ENCODE peak calls at places on chromosomes 12 and 14, in six cellular contexts. T, W, X, Q, Y and V are unnamed samples. For H3K4me1, the result is how much of the 10 kb centered on the place peaks cover.

GRCh38 chr12:113880993-113881392 is 85.1 kb downstream of the RBM19 start:
- DNase-seq in T (no peak), W (no peak), X (no peak), Q (no peak), Y (no peak), V (no peak)

GRCh38 chr14:100676089-100676685 is 50.5 kb upstream of the DLK1 start:
- DNase-seq in T (no peak), W (no peak), X (no peak), Q (no peak), Y (no peak), V (no peak)

GRCh38 chr12:126069549-126070165 is 1004.4 kb downstream of the AACS start:
- DNase-seq in T (peak), W (peak), X (peak), Q (peak), Y (peak), V (no peak)

GRCh38 chr12:39375206-39375808 is 67.6 kb downstream of the KIF21A start:
- DNase-seq in T (no peak), W (no peak), X (no peak), Q (no peak), Y (no peak), V (no peak)

GRCh38 chr14:64253672-64254071 is 40.5 kb downstream of the ESR2 start:
- DNase-seq in T (no peak), W (no peak), X (no peak), Q (no peak), Y (no peak), V (no peak)

GRCh38 chr12:75877588-75878381 is 153.8 kb downstream of the PHLDA1 start:
- DNase-seq in T (no peak), W (no peak), X (peak), Q (no peak), Y (no peak), V (no peak)

GRCh38 chr12:1138691-1139090 is 147.7 kb downstream of the ERC1 start:
- DNase-seq in T (no peak), W (no peak), X (no peak), Q (no peak), Y (no peak), V (no peak)

GRCh38 chr12:6766651-6767300 is 613 bp downstream of the PTMS start:
- DNase-seq in T (peak), W (peak), X (peak), Q (peak), Y (peak), V (no peak)

GRCh38 chr12:55068416-55069010 is 48.7 kb downstream of the NEUROD4 start:
- DNase-seq in T (peak), W (peak), X (peak), Q (peak), Y (peak), V (no peak)

GRCh38 chr14:76348898-76349297 is 27.0 kb upstream of the ESRRB start:
- DNase-seq in T (no peak), W (no peak), X (no peak), Q (no peak), Y (no peak), V (no peak)

GRCh38 chr14:98194821-98195220 is 1077.2 kb downstream of the BCL11B start:
- DNase-seq in T (no peak), W (no peak), X (no peak), Q (no peak), Y (no peak), V (no peak)

GRCh38 chr12:61308220-61308619 is 952.0 kb upstream of the USP15 start:
- DNase-seq in T (no peak), W (no peak), X (no peak), Q (no peak), Y (no peak), V (no peak)

GRCh38 chr12:45343269-45344051 is 127.6 kb downstream of the ANO6 start:
- DNase-seq in T (no peak), W (no peak), X (no peak), Q (no peak), Y (no peak), V (no peak)

GRCh38 chr14:41749425-41749824 is 142.7 kb downstream of the LRFN5 start:
- DNase-seq in T (peak), W (no peak), X (no peak), Q (no peak), Y (no peak), V (no peak)

DNA sequence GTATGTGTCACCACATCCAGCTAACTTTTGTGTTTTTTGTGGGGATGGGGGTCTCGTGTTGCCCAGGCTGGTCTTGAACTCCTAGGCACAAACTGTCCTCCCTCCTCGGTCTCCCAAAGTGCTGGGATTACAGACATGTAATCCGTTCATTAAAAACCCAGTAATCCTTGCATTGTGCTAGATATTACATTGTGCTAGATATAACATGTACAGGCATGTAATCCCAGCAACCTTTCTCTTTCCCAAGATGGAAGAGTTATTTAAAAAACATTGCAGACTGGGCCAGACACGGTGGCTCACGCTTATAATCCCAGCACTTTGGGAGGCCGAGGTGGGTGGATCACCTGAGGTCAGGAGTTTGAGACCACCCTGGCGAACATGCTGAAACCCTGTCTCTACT is 19.7 kb downstream of the ELK3 start:
- DNase-seq in T (no peak), W (no peak), X (peak), Q (no peak), Y (no peak), V (no peak)
- H3K4me1 ChIP-seq in T (half or more), W (under half), X (under half), Q (under half), Y (under half), V (under half)

GRCh38 chr12:70251226-70251625 is 8.0 kb downstream of the CNOT2 start:
- DNase-seq in T (no peak), W (no peak), X (no peak), Q (no peak), Y (no peak), V (no peak)
- H3K4me1 ChIP-seq in T (half or more), W (under half), X (under half), Q (under half), Y (under half), V (half or more)

DNA sequence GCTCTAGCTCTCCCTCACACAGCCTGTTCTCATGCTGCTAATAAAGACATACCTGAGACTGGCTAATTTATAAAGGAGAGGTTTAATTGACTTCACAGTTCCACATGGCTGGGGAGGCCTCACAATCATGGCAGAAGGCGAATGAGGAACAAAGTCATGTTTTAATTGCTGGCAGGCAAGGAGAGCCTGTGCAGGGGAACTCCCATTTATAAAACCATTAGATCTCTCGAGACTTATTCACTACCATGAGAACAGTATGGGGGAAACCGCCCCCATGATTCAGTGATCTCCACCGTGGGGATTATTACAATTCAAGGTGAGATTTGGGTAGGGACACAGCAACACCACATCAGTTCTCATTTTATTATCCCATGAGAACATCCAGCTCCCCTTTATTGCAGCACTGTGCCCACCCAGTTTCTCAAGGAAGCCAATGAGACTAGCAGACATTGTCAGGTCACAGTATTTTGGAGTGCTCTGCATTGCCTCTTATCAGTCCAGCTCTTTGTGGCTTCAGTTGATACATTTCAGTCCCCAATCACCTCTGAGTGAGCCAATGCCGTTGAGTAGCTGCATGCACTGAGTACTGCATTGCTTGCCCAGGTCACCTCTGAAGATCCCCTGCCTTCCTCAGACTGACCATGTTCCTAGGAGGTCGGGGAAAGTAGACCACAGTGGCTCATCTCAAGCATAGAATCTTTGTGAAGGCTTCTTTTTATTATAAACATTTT is 131.2 kb downstream of the CRADD start:
- DNase-seq in T (no peak), W (no peak), X (no peak), Q (no peak), Y (no peak), V (no peak)
- H3K4me1 ChIP-seq in T (under half), W (under half), X (under half), Q (under half), Y (under half), V (half or more)

GRCh38 chr12:27554003-27554402 is 30.0 kb downstream of the PPFIBP1 start:
- DNase-seq in T (no peak), W (no peak), X (no peak), Q (no peak), Y (no peak), V (no peak)
- H3K4me1 ChIP-seq in T (under half), W (under half), X (half or more), Q (half or more), Y (under half), V (half or more)

GRCh38 chr14:69713127-69713800 is 53.7 kb upstream of the SRSF5 start:
- DNase-seq in T (no peak), W (no peak), X (no peak), Q (no peak), Y (no peak), V (no peak)
- H3K4me1 ChIP-seq in T (under half), W (under half), X (under half), Q (under half), Y (under half), V (under half)